ENCODE peak calls at places on chromosomes 11 and 22, in four cellular contexts. X is stomach, O is lung, V is A549. S is an unnamed sample.

GRCh38 chr22:22785316-22786065 is 102.1 kb upstream of the IGLL5 start:
- DNase-seq in X (no peak), O (peak), V (no peak), S (no peak)

GRCh38 chr22:45692549-45692948 is 20.9 kb downstream of the ATXN10 start:
- DNase-seq in X (no peak), O (no peak), V (no peak), S (peak)

GRCh38 chr11:123430736-123431356 is 777 bp downstream of the GRAMD1B start:
- DNase-seq in X (peak), O (peak), V (peak), S (peak)

GRCh38 chr22:19477321-19478085 is 1.5 kb downstream of the UFD1 start:
- DNase-seq in X (no peak), O (no peak), V (no peak), S (peak)

GRCh38 chr11:106384429-106384828 is 307.0 kb downstream of the AASDHPPT start:
- DNase-seq in X (no peak), O (no peak), V (no peak), S (no peak)

GRCh38 chr11:114883472-114883871 is 205.1 kb downstream of the NXPE2 start:
- DNase-seq in X (no peak), O (no peak), V (no peak), S (no peak)

GRCh38 chr22:33109532-33110148 is 51.5 kb upstream of the SYN3 start:
- DNase-seq in X (no peak), O (no peak), V (no peak), S (no peak)

GRCh38 chr22:31048570-31048969 is 32.5 kb upstream of the SMTN start:
- DNase-seq in X (no peak), O (no peak), V (no peak), S (no peak)

GRCh38 chr22:44024288-44024908 is at the start of gene PARVB:
- DNase-seq in X (no peak), O (no peak), V (no peak), S (no peak)

GRCh38 chr11:117826832-117827231 is 2.3 kb upstream of the FXYD2 start:
- DNase-seq in X (peak), O (no peak), V (no peak), S (no peak)

GRCh38 chr22:49007013-49007653 is 820.5 kb downstream of the BRD1 start:
- DNase-seq in X (peak), O (no peak), V (no peak), S (no peak)

GRCh38 chr22:23353004-23353403 is 172.7 kb downstream of the BCR start:
- DNase-seq in X (no peak), O (no peak), V (no peak), S (no peak)

GRCh38 chr11:1508491-1508891 is 21.9 kb upstream of the MOB2 start:
- DNase-seq in X (no peak), O (no peak), V (no peak), S (no peak)

GRCh38 chr11:78015878-78016277 is 7.2 kb downstream of the KCTD14 start:
- DNase-seq in X (no peak), O (no peak), V (no peak), S (no peak)

GRCh38 chr22:19488884-19489843 is 9.4 kb downstream of the CDC45 start:
- DNase-seq in X (no peak), O (no peak), V (no peak), S (peak)

GRCh38 chr11:59158206-59159068 is 13.5 kb upstream of the DTX4 start:
- DNase-seq in X (peak), O (peak), V (peak), S (peak)

GRCh38 chr11:120511116-120511803 is at the start of gene GRIK4:
- DNase-seq in X (peak), O (peak), V (peak), S (peak)
- H3K4me3 ChIP-seq in X (peak), O (peak), V (peak), S (peak)

GRCh38 chr22:29716814-29717213 is 3.0 kb upstream of the CABP7 start:
- DNase-seq in X (peak), O (peak), V (no peak), S (peak)
- TF ChIP-seq CTCF in X (no peak), O (no peak), V (no peak), S (no peak)

DNA sequence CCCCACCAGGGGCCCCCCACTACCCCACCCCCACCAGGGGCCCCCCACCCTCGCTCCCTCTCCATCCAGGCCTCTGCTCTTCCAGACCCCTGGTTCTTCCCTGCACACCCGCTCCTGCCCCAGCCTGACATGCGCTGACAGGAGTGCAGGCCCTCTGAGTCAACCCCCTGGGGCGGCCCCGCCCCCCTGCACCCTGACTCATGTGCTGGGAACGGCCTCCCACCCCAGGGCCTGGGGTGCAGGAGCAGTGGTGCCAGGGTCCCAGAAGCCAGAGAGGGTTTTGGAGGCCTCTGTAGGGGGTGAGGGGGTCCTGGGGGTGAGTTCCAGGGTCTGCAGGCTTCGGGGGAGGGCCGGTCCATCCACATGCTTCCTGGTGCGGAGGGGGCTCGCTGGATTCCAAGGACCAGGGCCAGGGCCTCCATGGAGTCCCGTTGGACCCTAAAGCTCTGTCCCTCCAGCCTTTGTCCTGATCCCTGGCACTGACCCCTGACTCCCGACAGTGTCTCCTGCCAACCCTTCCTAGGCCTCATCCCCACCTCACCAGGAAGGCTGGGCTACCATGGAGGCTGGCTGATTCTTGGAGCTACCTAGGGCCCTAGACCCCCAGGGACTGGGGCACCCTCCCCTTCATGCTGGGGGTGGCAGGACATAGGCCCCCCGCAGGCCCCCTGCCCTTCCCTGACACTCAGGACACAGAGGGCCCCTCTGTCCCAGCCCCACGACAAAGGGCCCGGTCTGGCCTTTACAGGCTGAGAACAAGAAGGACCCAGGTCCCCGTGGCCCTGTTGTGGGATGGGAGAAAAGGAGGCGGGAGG is 583 bp upstream of the PKP3 start:
- DNase-seq in X (peak), O (no peak), V (peak), S (peak)
- H3K4me3 ChIP-seq in X (no peak), O (no peak), V (peak), S (no peak)

GRCh38 chr11:8597182-8597581 is 3.2 kb upstream of the STK33 start:
- DNase-seq in X (no peak), O (no peak), V (peak), S (peak)
- TF ChIP-seq CTCF in X (no peak), O (no peak), V (no peak), S (no peak)